ENCODE peak calls at places on chromosome 20, in four cellular contexts. One of them, this sample, is unnamed. For H3K36me3 and H3K9me3, the result is how much of the 10 kb centered on the place peaks cover.

GRCh38 chr20:63661108-63661507 is 3.0 kb downstream of the RTEL1 start:
- DNase-seq in NT2/D1: no peak
- DNase-seq in thyroid gland: no peak
- DNase-seq in small intestine: no peak
- DNase-seq in this sample: no peak

GRCh38 chr20:1897486-1897885 is 2.3 kb downstream of the SIRPA start:
- DNase-seq in thyroid gland: no peak
- DNase-seq in NT2/D1: no peak
- DNase-seq in small intestine: no peak
- DNase-seq in this sample: no peak

GRCh38 chr20:56373942-56374341 is 15.2 kb downstream of the FAM210B start:
- DNase-seq in small intestine: no peak
- DNase-seq in NT2/D1: no peak
- DNase-seq in thyroid gland: no peak
- DNase-seq in this sample: no peak

GRCh38 chr20:16864069-16864468 is 115.9 kb downstream of the OTOR start:
- DNase-seq in small intestine: no peak
- DNase-seq in NT2/D1: no peak
- DNase-seq in thyroid gland: no peak
- DNase-seq in this sample: no peak

GRCh38 chr20:35742741-35743523 is 872 bp upstream of the RBM39 start:
- DNase-seq in thyroid gland: peak
- DNase-seq in small intestine: peak
- DNase-seq in NT2/D1: no peak
- DNase-seq in this sample: no peak

GRCh38 chr20:53579581-53580375 is 13.9 kb downstream of the ZNF217 start:
- DNase-seq in small intestine: peak
- DNase-seq in NT2/D1: no peak
- DNase-seq in thyroid gland: no peak
- DNase-seq in this sample: peak

GRCh38 chr20:57469418-57470211 is 55.3 kb downstream of the CTCFL start:
- DNase-seq in small intestine: no peak
- DNase-seq in NT2/D1: no peak
- DNase-seq in thyroid gland: peak
- DNase-seq in this sample: no peak

GRCh38 chr20:44388466-44389023 is 33.0 kb downstream of the HNF4A start:
- DNase-seq in NT2/D1: peak
- DNase-seq in thyroid gland: peak
- DNase-seq in small intestine: peak
- DNase-seq in this sample: peak

GRCh38 chr20:61959301-61959700 is 106.4 kb downstream of the TAF4 start:
- DNase-seq in thyroid gland: no peak
- DNase-seq in small intestine: no peak
- DNase-seq in NT2/D1: no peak
- DNase-seq in this sample: no peak

GRCh38 chr20:50670126-50670862 is 21.0 kb downstream of the RIPOR3 start:
- DNase-seq in NT2/D1: no peak
- DNase-seq in thyroid gland: peak
- DNase-seq in small intestine: peak
- DNase-seq in this sample: no peak

GRCh38 chr20:64091762-64092161 is 7.6 kb upstream of the LKAAEAR1 start:
- DNase-seq in NT2/D1: no peak
- DNase-seq in small intestine: no peak
- DNase-seq in thyroid gland: no peak
- DNase-seq in this sample: no peak

DNA sequence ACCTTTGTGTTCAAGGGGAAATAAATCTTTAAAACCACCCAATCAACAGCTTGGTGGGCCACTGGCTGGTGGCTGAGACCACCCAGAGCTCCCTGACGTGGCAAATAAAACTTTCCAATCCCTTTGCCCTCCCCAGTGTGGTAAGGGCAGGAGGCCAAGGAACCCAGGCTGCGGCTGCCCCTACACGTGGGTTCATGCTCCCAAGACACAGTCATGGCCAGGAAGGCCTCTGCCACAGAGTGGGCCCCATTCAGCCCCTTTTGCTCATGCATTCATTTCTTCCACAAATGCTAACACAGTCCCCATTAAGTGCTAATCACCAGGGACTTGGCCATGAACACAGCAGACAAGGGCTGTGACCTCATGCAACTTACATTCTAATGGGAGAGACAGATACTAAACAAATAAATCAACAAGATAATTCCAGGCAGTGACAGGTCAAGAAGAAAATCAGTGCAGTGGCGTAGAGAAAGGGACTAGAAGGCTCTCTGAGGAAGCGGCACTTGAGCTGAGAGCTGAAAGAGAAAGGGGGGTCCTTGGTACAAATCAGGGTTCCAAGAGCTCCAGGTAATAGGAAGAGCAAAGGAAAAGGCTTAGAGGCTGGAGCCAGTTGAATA is 13.8 kb downstream of the PREX1 start:
- DNase-seq in NT2/D1: no peak
- DNase-seq in thyroid gland: no peak
- DNase-seq in small intestine: no peak
- DNase-seq in this sample: no peak
- H3K36me3 ChIP-seq in NT2/D1: under half
- H3K36me3 ChIP-seq in thyroid gland: under half
- H3K36me3 ChIP-seq in small intestine: under half
- H3K36me3 ChIP-seq in this sample: under half

GRCh38 chr20:15604406-15604805 is 968.8 kb downstream of the KIF16B start:
- DNase-seq in thyroid gland: no peak
- DNase-seq in small intestine: no peak
- DNase-seq in NT2/D1: no peak
- DNase-seq in this sample: no peak

GRCh38 chr20:15603501-15603900 is 969.7 kb downstream of the KIF16B start:
- DNase-seq in thyroid gland: no peak
- DNase-seq in NT2/D1: no peak
- DNase-seq in small intestine: no peak
- DNase-seq in this sample: no peak

GRCh38 chr20:15599961-15600360 is 973.3 kb downstream of the KIF16B start:
- DNase-seq in NT2/D1: no peak
- DNase-seq in small intestine: no peak
- DNase-seq in thyroid gland: peak
- DNase-seq in this sample: no peak

GRCh38 chr20:15600565-15600964 is 972.7 kb downstream of the KIF16B start:
- DNase-seq in small intestine: no peak
- DNase-seq in thyroid gland: no peak
- DNase-seq in NT2/D1: no peak
- DNase-seq in this sample: no peak

DNA sequence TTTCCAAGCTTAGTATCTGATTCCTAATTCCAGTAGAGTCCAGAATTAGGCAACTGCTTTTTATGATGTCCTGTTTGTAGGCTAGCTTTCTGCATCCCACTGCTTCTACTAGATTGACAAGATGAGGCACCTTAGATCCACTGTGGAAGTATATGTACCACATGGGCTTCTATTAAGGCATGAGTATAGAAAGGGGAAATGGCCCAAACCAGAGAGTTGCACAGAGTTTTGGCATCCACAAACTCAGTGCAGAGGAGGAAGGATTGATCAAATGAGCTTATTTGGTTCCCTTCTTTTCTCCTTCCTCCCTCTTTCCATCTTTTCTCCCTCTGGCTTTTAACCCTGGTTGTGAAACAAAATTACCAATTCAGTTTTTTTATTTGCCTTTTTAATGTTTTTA is 969.3 kb downstream of the KIF16B start:
- DNase-seq in NT2/D1: no peak
- DNase-seq in thyroid gland: no peak
- DNase-seq in small intestine: no peak
- DNase-seq in this sample: no peak
- H3K9me3 ChIP-seq in NT2/D1: under half
- H3K9me3 ChIP-seq in thyroid gland: under half
- H3K9me3 ChIP-seq in small intestine: under half
- H3K9me3 ChIP-seq in this sample: under half

DNA sequence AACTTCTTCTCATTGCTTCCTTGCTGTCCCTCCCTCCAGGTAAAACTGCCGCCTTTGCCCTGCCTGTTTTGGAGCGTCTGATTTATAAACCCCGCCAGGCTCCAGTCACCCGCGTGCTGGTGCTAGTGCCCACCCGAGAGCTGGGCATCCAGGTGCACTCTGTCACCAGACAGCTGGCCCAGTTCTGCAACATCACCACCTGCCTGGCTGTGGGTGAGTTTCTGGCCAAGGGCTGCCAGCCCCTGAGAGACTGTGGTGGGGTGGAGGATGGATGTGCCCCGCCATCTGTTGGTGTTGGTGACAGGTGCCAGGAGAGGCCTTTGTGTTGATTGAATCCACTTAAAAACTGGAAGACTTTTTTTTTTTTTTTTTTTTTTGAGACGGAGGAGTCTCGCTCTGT is 9.5 kb downstream of the DDX27 start:
- DNase-seq in NT2/D1: no peak
- DNase-seq in thyroid gland: peak
- DNase-seq in small intestine: no peak
- DNase-seq in this sample: no peak
- H3K36me3 ChIP-seq in NT2/D1: half or more
- H3K36me3 ChIP-seq in thyroid gland: half or more
- H3K36me3 ChIP-seq in small intestine: under half
- H3K36me3 ChIP-seq in this sample: under half

GRCh38 chr20:29298271-29298590 is 1959.2 kb upstream of the DEFB115 start:
- DNase-seq in NT2/D1: no peak
- DNase-seq in small intestine: no peak
- DNase-seq in thyroid gland: no peak
- DNase-seq in this sample: no peak
- H3K9me3 ChIP-seq in NT2/D1: under half
- H3K9me3 ChIP-seq in small intestine: under half
- H3K9me3 ChIP-seq in thyroid gland: under half
- H3K9me3 ChIP-seq in this sample: half or more

GRCh38 chr20:3848565-3848964 is 1.9 kb downstream of the MAVS start:
- DNase-seq in NT2/D1: no peak
- DNase-seq in small intestine: no peak
- DNase-seq in thyroid gland: no peak
- DNase-seq in this sample: no peak

GRCh38 chr20:3858689-3859088 is 12.1 kb downstream of the MAVS start:
- DNase-seq in thyroid gland: no peak
- DNase-seq in NT2/D1: no peak
- DNase-seq in small intestine: no peak
- DNase-seq in this sample: no peak

GRCh38 chr20:3857405-3857804 is 10.8 kb downstream of the MAVS start:
- DNase-seq in thyroid gland: no peak
- DNase-seq in NT2/D1: no peak
- DNase-seq in small intestine: peak
- DNase-seq in this sample: no peak

DNA sequence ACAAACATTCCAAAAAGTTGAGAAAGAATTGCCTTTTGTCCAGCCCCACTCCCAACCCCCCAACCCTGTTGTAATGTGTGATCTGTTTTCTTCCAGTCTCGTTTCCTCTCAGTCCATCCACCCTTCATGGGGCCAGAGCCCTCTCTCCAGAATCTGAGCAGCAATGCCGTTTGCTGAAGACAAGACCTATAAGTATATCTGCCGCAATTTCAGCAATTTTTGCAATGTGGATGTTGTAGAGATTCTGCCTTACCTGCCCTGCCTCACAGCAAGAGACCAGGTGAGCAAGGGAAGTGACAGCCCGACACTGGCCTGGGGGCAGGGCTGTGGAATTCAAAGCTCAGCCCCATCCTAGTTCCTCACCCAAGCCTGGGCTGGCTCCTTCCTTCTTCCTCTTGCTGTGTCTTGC is 7.8 kb downstream of the MAVS start:
- DNase-seq in small intestine: no peak
- DNase-seq in NT2/D1: no peak
- DNase-seq in thyroid gland: no peak
- DNase-seq in this sample: no peak
- H3K36me3 ChIP-seq in small intestine: under half
- H3K36me3 ChIP-seq in NT2/D1: under half
- H3K36me3 ChIP-seq in thyroid gland: under half
- H3K36me3 ChIP-seq in this sample: under half